ENCODE peak calls at places on chromosomes 11 and 22, in seven cellular contexts. B is psoas muscle; G is fibroblast of pulmonary artery; P is spleen; H is foreskin fibroblast; L is CD4-positive, alpha-beta T cell; D is transverse colon. K is an unnamed sample.

GRCh38 chr11:12060385-12060980 is 49.9 kb upstream of the MICAL2 start:
- DNase-seq in B (no peak), G (no peak), P (no peak), H (no peak), L (no peak), D (no peak), K (no peak)

GRCh38 chr11:107307991-107308390 is 149.6 kb downstream of the CWF19L2 start:
- DNase-seq in B (no peak), G (no peak), P (no peak), H (no peak), L (no peak), D (no peak), K (no peak)

GRCh38 chr11:130769782-130770565 is 146.3 kb downstream of the SNX19 start:
- DNase-seq in B (no peak), G (peak), P (no peak), H (no peak), L (no peak), D (no peak), K (no peak)

GRCh38 chr11:43508511-43508918 is 149.8 kb downstream of the TTC17 start:
- DNase-seq in B (no peak), G (peak), P (no peak), H (peak), L (no peak), D (peak), K (peak)

GRCh38 chr11:113351490-113351889 is 36.1 kb upstream of the ANKK1 start:
- DNase-seq in B (no peak), G (peak), P (no peak), H (no peak), L (no peak), D (no peak), K (no peak)

GRCh38 chr11:84390441-84391078 is 1104.4 kb upstream of the CCDC90B start:
- DNase-seq in B (no peak), G (peak), P (no peak), H (no peak), L (no peak), D (no peak), K (peak)

GRCh38 chr11:111977141-111978027 is 40.2 kb downstream of the DIXDC1 start:
- DNase-seq in B (peak), G (peak), P (peak), H (peak), L (no peak), D (peak), K (peak)

GRCh38 chr22:37639771-37640590 is 512 bp downstream of the SH3BP1 start:
- DNase-seq in B (no peak), G (no peak), P (peak), H (no peak), L (no peak), D (peak), K (no peak)

GRCh38 chr11:130180491-130180890 is 20.9 kb downstream of the ST14 start:
- DNase-seq in B (no peak), G (peak), P (no peak), H (peak), L (no peak), D (no peak), K (peak)

GRCh38 chr22:21710156-21710555 is 25.4 kb downstream of the YPEL1 start:
- DNase-seq in B (no peak), G (no peak), P (no peak), H (peak), L (no peak), D (no peak), K (peak)

GRCh38 chr11:2207773-2208621 is 36.4 kb upstream of the TH start:
- DNase-seq in B (no peak), G (no peak), P (peak), H (no peak), L (no peak), D (no peak), K (no peak)

GRCh38 chr11:43951231-43951630 is 8.8 kb downstream of the C11orf96 start:
- DNase-seq in B (no peak), G (no peak), P (no peak), H (no peak), L (no peak), D (no peak), K (no peak)

GRCh38 chr11:127733552-127733951 is 733.0 kb upstream of the KIRREL3 start:
- DNase-seq in B (no peak), G (no peak), P (no peak), H (no peak), L (no peak), D (no peak), K (no peak)

GRCh38 chr11:26418391-26418790 is 86.5 kb downstream of the ANO3 start:
- DNase-seq in B (no peak), G (no peak), P (no peak), H (no peak), L (no peak), D (no peak), K (no peak)

GRCh38 chr11:110951609-110952008 is 239.4 kb upstream of the ARHGAP20 start:
- DNase-seq in B (no peak), G (no peak), P (no peak), H (peak), L (no peak), D (no peak), K (no peak)

GRCh38 chr22:20084547-20085413 is 4.7 kb downstream of the DGCR8 start:
- DNase-seq in B (peak), G (peak), P (peak), H (no peak), L (no peak), D (no peak), K (peak)

GRCh38 chr22:23534851-23535717 is 45.0 kb downstream of the IGLL1 start:
- DNase-seq in B (peak), G (no peak), P (peak), H (no peak), L (no peak), D (no peak), K (no peak)

GRCh38 chr22:35551549-35552177 is 11.0 kb downstream of the RASD2 start:
- DNase-seq in B (no peak), G (no peak), P (no peak), H (no peak), L (no peak), D (no peak), K (no peak)

GRCh38 chr11:57493507-57494503 is 21.7 kb downstream of the SLC43A1 start:
- DNase-seq in B (peak), G (peak), P (peak), H (no peak), L (peak), D (peak), K (peak)

GRCh38 chr11:120061761-120062560 is 76.0 kb downstream of the TRIM29 start:
- DNase-seq in B (no peak), G (no peak), P (no peak), H (peak), L (no peak), D (no peak), K (no peak)

GRCh38 chr11:77096591-77097019 is 6.0 kb upstream of the OMP start:
- DNase-seq in B (peak), G (no peak), P (peak), H (no peak), L (no peak), D (peak), K (no peak)

GRCh38 chr11:34075178-34075820 is 23.8 kb downstream of the CAPRIN1 start:
- DNase-seq in B (no peak), G (peak), P (no peak), H (peak), L (no peak), D (no peak), K (peak)

GRCh38 chr22:24165673-24166072 is 15.6 kb upstream of the SUSD2 start:
- DNase-seq in B (no peak), G (no peak), P (no peak), H (peak), L (no peak), D (no peak), K (no peak)

GRCh38 chr11:69454018-69454417 is 27.4 kb upstream of the LINC01488 start:
- DNase-seq in B (no peak), G (no peak), P (no peak), H (no peak), L (no peak), D (peak), K (no peak)

GRCh38 chr11:121575250-121575962 is 122.6 kb upstream of the SORL1-AS1 start:
- DNase-seq in B (peak), G (peak), P (peak), H (peak), L (no peak), D (peak), K (peak)

GRCh38 chr11:87338046-87338639 is 300.4 kb downstream of the TMEM135 start:
- DNase-seq in B (no peak), G (no peak), P (no peak), H (no peak), L (no peak), D (no peak), K (no peak)

GRCh38 chr11:119323532-119324033 is 6.7 kb upstream of the MCAM start:
- DNase-seq in B (peak), G (peak), P (no peak), H (peak), L (peak), D (peak), K (peak)

GRCh38 chr11:6565325-6565724 is 38.1 kb downstream of the RRP8 start:
- DNase-seq in B (no peak), G (no peak), P (no peak), H (no peak), L (no peak), D (no peak), K (no peak)

GRCh38 chr11:6566704-6567370 is 36.6 kb downstream of the RRP8 start:
- DNase-seq in B (peak), G (no peak), P (peak), H (no peak), L (no peak), D (no peak), K (no peak)

GRCh38 chr11:6565988-6566703 is 37.3 kb downstream of the RRP8 start:
- DNase-seq in B (no peak), G (no peak), P (peak), H (no peak), L (no peak), D (no peak), K (no peak)

GRCh38 chr11:6568191-6568918 is 35.1 kb downstream of the RRP8 start:
- DNase-seq in B (peak), G (peak), P (no peak), H (peak), L (no peak), D (no peak), K (peak)

GRCh38 chr11:6567371-6567745 is 36.1 kb downstream of the RRP8 start:
- DNase-seq in B (no peak), G (no peak), P (no peak), H (no peak), L (no peak), D (no peak), K (no peak)
- TF ChIP-seq CTCF in B (no peak), G (no peak), P (no peak), H (no peak), L (no peak), D (no peak), K (no peak)

GRCh38 chr11:85663781-85664560 is 958 bp downstream of the CREBZF start:
- DNase-seq in B (peak), G (peak), P (peak), H (peak), L (peak), D (peak), K (peak)
- TF ChIP-seq CTCF in B (peak), G (peak), P (peak), H (peak), L (peak), D (peak), K (peak)

GRCh38 chr22:30230330-30230729 is 16.2 kb downstream of the LIF start:
- DNase-seq in B (no peak), G (no peak), P (no peak), H (no peak), L (no peak), D (no peak), K (no peak)

GRCh38 chr22:30234786-30235470 is 11.6 kb downstream of the LIF start:
- DNase-seq in B (no peak), G (no peak), P (no peak), H (no peak), L (no peak), D (no peak), K (no peak)

GRCh38 chr22:30230787-30231461 is 15.6 kb downstream of the LIF start:
- DNase-seq in B (no peak), G (no peak), P (no peak), H (no peak), L (no peak), D (no peak), K (no peak)

GRCh38 chr22:30233582-30233981 is 13.0 kb downstream of the LIF start:
- DNase-seq in B (no peak), G (no peak), P (no peak), H (no peak), L (no peak), D (no peak), K (no peak)

GRCh38 chr22:30232716-30233218 is 13.8 kb downstream of the LIF start:
- DNase-seq in B (no peak), G (no peak), P (no peak), H (no peak), L (no peak), D (no peak), K (no peak)
- TF ChIP-seq CTCF in B (no peak), G (no peak), P (no peak), H (no peak), L (no peak), D (no peak), K (no peak)

DNA sequence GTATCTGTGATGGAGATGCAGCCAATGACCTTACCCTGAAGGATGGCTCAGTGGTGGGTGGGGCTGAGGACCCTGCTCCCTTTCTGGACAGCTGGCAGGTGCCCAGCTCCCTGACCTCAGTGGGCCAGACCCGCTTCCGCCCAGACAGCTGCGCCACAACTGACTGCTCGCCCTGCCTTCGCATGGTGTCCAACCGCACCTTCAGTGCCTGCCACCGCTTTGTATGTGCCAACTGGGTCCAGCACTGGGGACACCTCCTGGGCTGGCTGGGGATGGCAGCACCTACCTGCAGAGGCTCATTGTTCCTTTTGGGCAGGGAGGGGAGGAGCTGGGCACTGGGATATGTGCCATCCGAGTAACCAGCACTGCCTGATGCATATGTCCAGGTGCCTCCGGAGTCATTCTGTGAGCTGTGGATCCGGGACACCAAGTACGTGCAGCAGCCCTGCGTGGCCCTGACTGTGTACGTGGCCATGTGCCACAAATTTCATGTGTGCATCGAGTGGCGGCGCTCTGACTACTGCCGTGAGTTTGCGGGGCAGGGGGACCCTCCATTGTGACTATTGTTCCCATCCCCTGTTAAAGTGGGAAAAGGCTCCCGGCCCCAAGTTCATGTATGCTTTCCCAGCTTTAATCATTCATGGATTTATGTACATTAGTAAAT is 84.8 kb downstream of the OTOG start:
- DNase-seq in B (no peak), G (no peak), P (no peak), H (no peak), L (no peak), D (no peak), K (no peak)
- TF ChIP-seq CTCF in B (no peak), G (no peak), P (no peak), H (no peak), L (no peak), D (no peak), K (no peak)

GRCh38 chr22:27327981-27328721 is 473.4 kb downstream of the MN1 start:
- DNase-seq in B (no peak), G (no peak), P (no peak), H (no peak), L (no peak), D (no peak), K (peak)
- TF ChIP-seq CTCF in B (no peak), G (no peak), P (no peak), H (no peak), L (no peak), D (no peak), K (no peak)

DNA sequence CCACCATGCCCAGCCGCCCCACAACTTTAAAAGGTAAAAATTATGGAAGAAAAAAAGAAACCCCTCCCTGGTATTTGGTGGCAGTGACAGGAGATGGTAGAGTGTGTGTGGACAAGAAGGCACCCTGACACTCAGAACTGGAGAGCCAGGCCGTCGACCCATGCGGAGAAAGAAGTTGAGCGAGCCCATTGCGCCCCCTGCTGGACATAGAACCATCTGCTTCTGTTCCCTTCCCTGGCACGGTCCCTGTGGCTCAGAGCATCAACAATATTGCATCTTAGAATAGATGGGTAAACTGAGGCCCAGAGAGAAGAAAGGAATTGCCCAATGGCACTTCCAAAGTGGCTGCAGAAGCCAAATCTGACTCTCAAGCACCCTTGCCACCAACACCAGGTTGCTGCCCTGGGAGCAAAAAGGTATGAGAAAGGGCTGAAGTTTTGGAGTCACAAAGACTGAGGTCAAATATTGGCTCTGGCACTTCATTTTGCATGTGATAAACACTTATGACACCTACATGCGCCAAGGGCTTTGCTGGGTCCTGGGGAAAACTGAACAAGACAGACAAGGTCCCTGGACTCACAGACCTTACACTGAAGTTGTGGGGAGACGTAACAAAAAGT is 8.6 kb downstream of the MRPL11 start:
- DNase-seq in B (peak), G (peak), P (peak), H (peak), L (peak), D (peak), K (peak)
- TF ChIP-seq CTCF in B (peak), G (peak), P (peak), H (peak), L (peak), D (peak), K (peak)

GRCh38 chr22:26629988-26630761 is 8.4 kb downstream of the CRYBA4 start:
- DNase-seq in B (no peak), G (no peak), P (no peak), H (no peak), L (no peak), D (no peak), K (no peak)

GRCh38 chr22:26635117-26635516 is 13.4 kb downstream of the CRYBA4 start:
- DNase-seq in B (no peak), G (no peak), P (no peak), H (no peak), L (no peak), D (no peak), K (no peak)

GRCh38 chr22:26632422-26633155 is 10.8 kb downstream of the CRYBA4 start:
- DNase-seq in B (no peak), G (peak), P (no peak), H (no peak), L (no peak), D (no peak), K (no peak)

GRCh38 chr22:26634189-26634588 is 12.4 kb downstream of the CRYBA4 start:
- DNase-seq in B (no peak), G (no peak), P (no peak), H (no peak), L (no peak), D (no peak), K (no peak)

DNA sequence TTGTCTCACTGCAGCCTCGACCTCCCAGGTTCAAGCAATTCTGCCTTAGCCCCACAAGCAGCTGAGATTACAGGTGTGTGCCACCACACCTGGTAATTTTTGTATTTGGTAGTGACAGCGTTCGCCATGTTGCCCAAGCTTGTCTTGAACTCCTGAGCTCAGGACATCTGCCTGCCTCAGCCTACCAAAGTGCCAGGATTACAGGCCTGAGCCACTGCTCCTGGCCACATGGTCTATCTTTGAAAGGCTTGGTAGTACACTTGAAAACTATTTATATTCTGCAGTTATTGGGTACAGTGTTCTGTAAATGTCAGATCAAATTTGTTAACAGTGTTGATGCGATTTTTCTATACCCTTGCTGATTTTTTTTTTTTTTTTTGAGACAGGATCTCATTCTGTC is 9.5 kb downstream of the CRYBA4 start:
- DNase-seq in B (no peak), G (no peak), P (no peak), H (no peak), L (no peak), D (no peak), K (no peak)
- TF ChIP-seq CTCF in B (no peak), G (no peak), P (no peak), H (no peak), L (no peak), D (no peak), K (no peak)